ENCODE peak calls at places on chromosomes 5 and 9, in five cellular contexts. B is left colon, L is activated T-cell treated with anti-CD3 and anti-CD28 coated beads for 24 hours, J is NCI-H1417, F is breast epithelium. O is an unnamed sample.

GRCh38 chr9:93814561-93814960 is 140.6 kb downstream of the BARX1 start:
- DNase-seq in B (no peak), L (no peak), J (peak; percentile 98), F (no peak), O (peak; percentile 84)

GRCh38 chr5:10023494-10023893 is 226.2 kb downstream of the ATPSCKMT start:
- DNase-seq in B (no peak), L (no peak), J (no peak), F (no peak), O (no peak)

GRCh38 chr5:160930361-160930760 is 78.3 kb upstream of the ATP10B start:
- DNase-seq in B (no peak), L (no peak), J (no peak), F (no peak), O (no peak)

GRCh38 chr9:114611516-114612271 is 603 bp downstream of the TMEM268 start:
- DNase-seq in B (peak; percentile 75), L (peak; percentile 28), J (peak; percentile 84), F (no peak), O (peak; percentile 82)

GRCh38 chr9:17433526-17433925 is 145.3 kb upstream of the SH3GL2 start:
- DNase-seq in B (no peak), L (no peak), J (no peak), F (no peak), O (no peak)

GRCh38 chr9:136442330-136442729 is 2.7 kb upstream of the INPP5E start:
- DNase-seq in B (no peak), L (no peak), J (no peak), F (no peak), O (no peak)

GRCh38 chr5:127988149-127988755 is 95.3 kb upstream of the SLC12A2 start:
- DNase-seq in B (no peak), L (no peak), J (peak; percentile 60), F (no peak), O (peak; percentile 89)

GRCh38 chr5:133753856-133754255 is 141.5 kb upstream of the FSTL4 start:
- DNase-seq in B (no peak), L (no peak), J (no peak), F (no peak), O (peak; percentile 67)

GRCh38 chr5:170493028-170493820 is 10.6 kb upstream of the KCNIP1 start:
- DNase-seq in B (no peak), L (no peak), J (no peak), F (no peak), O (peak; percentile 61)

GRCh38 chr9:128276574-128277270 is 646 bp downstream of the SWI5 start:
- DNase-seq in B (peak; percentile 47), L (no peak), J (no peak), F (peak; percentile 36), O (peak; percentile 58)

GRCh38 chr5:179738725-179739124 is 6.1 kb downstream of the MAML1 start:
- DNase-seq in B (no peak), L (no peak), J (no peak), F (no peak), O (no peak)

GRCh38 chr9:76717611-76718010 is 46.6 kb upstream of the PCA3 start:
- DNase-seq in B (no peak), L (no peak), J (no peak), F (no peak), O (peak; percentile 94)

GRCh38 chr9:136303066-136303824 is 649 bp downstream of the CCDC187 start:
- DNase-seq in B (no peak), L (no peak), J (no peak), F (no peak), O (peak; percentile 33)

GRCh38 chr5:146872191-146872590 is 6.4 kb downstream of the PPP2R2B start:
- DNase-seq in B (no peak), L (no peak), J (no peak), F (no peak), O (no peak)

O was measured in NCI-H69.